ENCODE peak calls at places on chromosomes 2 and 18, in six cellular contexts. One of them, this sample, is unnamed. For H3K27me3, the result is how much of the 10 kb centered on the place peaks cover.

GRCh38 chr2:95359501-95359930 is 43.0 kb upstream of the FAHD2A start:
- DNase-seq in IMR-90: no peak
- DNase-seq in lung: no peak
- DNase-seq in heart left ventricle: no peak
- DNase-seq in bronchial epithelial cell: no peak
- DNase-seq in transverse colon: no peak
- DNase-seq in this sample: no peak

GRCh38 chr2:15521782-15522181 is 39.4 kb downstream of the NBAS start:
- DNase-seq in IMR-90: peak
- DNase-seq in lung: no peak
- DNase-seq in heart left ventricle: no peak
- DNase-seq in bronchial epithelial cell: no peak
- DNase-seq in transverse colon: no peak
- DNase-seq in this sample: no peak

GRCh38 chr2:5111581-5111980 is 580.6 kb upstream of the SOX11 start:
- DNase-seq in IMR-90: no peak
- DNase-seq in lung: no peak
- DNase-seq in heart left ventricle: no peak
- DNase-seq in bronchial epithelial cell: no peak
- DNase-seq in transverse colon: no peak
- DNase-seq in this sample: no peak

GRCh38 chr18:55321268-55322175 is 266.5 kb downstream of the TCF4 start:
- DNase-seq in IMR-90: peak
- DNase-seq in lung: peak
- DNase-seq in heart left ventricle: peak
- DNase-seq in bronchial epithelial cell: peak
- DNase-seq in transverse colon: peak
- DNase-seq in this sample: no peak

GRCh38 chr18:57435851-57436192 is 648 bp downstream of the ONECUT2 start:
- DNase-seq in IMR-90: no peak
- DNase-seq in lung: no peak
- DNase-seq in heart left ventricle: no peak
- DNase-seq in bronchial epithelial cell: no peak
- DNase-seq in transverse colon: no peak
- DNase-seq in this sample: no peak

GRCh38 chr2:105678346-105678745 is 66.4 kb upstream of the NCK2 start:
- DNase-seq in IMR-90: no peak
- DNase-seq in lung: no peak
- DNase-seq in heart left ventricle: no peak
- DNase-seq in bronchial epithelial cell: peak
- DNase-seq in transverse colon: no peak
- DNase-seq in this sample: no peak

GRCh38 chr18:41389936-41390667 is 564.9 kb upstream of the PIK3C3 start:
- DNase-seq in IMR-90: no peak
- DNase-seq in lung: no peak
- DNase-seq in heart left ventricle: no peak
- DNase-seq in bronchial epithelial cell: peak
- DNase-seq in transverse colon: no peak
- DNase-seq in this sample: no peak

GRCh38 chr2:112141623-112142001 is 3.4 kb downstream of the FBLN7 start:
- DNase-seq in IMR-90: no peak
- DNase-seq in lung: no peak
- DNase-seq in heart left ventricle: no peak
- DNase-seq in bronchial epithelial cell: no peak
- DNase-seq in transverse colon: no peak
- DNase-seq in this sample: no peak

GRCh38 chr2:158546412-158547144 is 89.8 kb downstream of the PKP4 start:
- DNase-seq in IMR-90: no peak
- DNase-seq in lung: no peak
- DNase-seq in heart left ventricle: no peak
- DNase-seq in bronchial epithelial cell: no peak
- DNase-seq in transverse colon: no peak
- DNase-seq in this sample: no peak

GRCh38 chr2:64338910-64339500 is 115.0 kb upstream of the LGALSL start:
- DNase-seq in IMR-90: no peak
- DNase-seq in lung: no peak
- DNase-seq in heart left ventricle: no peak
- DNase-seq in bronchial epithelial cell: peak
- DNase-seq in transverse colon: no peak
- DNase-seq in this sample: no peak

GRCh38 chr18:36187138-36187825 is at the start of gene MOCOS:
- DNase-seq in IMR-90: peak
- DNase-seq in lung: peak
- DNase-seq in heart left ventricle: peak
- DNase-seq in bronchial epithelial cell: peak
- DNase-seq in transverse colon: peak
- DNase-seq in this sample: peak

GRCh38 chr18:45562567-45563479 is 52.5 kb upstream of the SLC14A2 start:
- DNase-seq in IMR-90: no peak
- DNase-seq in lung: no peak
- DNase-seq in heart left ventricle: peak
- DNase-seq in bronchial epithelial cell: no peak
- DNase-seq in transverse colon: peak
- DNase-seq in this sample: no peak

GRCh38 chr2:7837232-7837760 is 844.6 kb upstream of the ID2 start:
- DNase-seq in IMR-90: no peak
- DNase-seq in lung: no peak
- DNase-seq in heart left ventricle: no peak
- DNase-seq in bronchial epithelial cell: no peak
- DNase-seq in transverse colon: no peak
- DNase-seq in this sample: no peak

GRCh38 chr2:76572981-76573380 is 862.3 kb upstream of the GCFC2 start:
- DNase-seq in IMR-90: no peak
- DNase-seq in lung: no peak
- DNase-seq in heart left ventricle: no peak
- DNase-seq in bronchial epithelial cell: no peak
- DNase-seq in transverse colon: no peak
- DNase-seq in this sample: no peak

GRCh38 chr2:230713331-230714121 is 884 bp downstream of the CAB39 start:
- DNase-seq in IMR-90: no peak
- DNase-seq in lung: peak
- DNase-seq in heart left ventricle: peak
- DNase-seq in bronchial epithelial cell: no peak
- DNase-seq in transverse colon: peak
- DNase-seq in this sample: no peak

GRCh38 chr2:30201990-30202389 is 29.3 kb upstream of the LBH start:
- DNase-seq in IMR-90: peak
- DNase-seq in lung: no peak
- DNase-seq in heart left ventricle: peak
- DNase-seq in bronchial epithelial cell: no peak
- DNase-seq in transverse colon: no peak
- DNase-seq in this sample: no peak

GRCh38 chr2:181438298-181438697 is 18.9 kb upstream of the ITGA4 start:
- DNase-seq in IMR-90: no peak
- DNase-seq in lung: no peak
- DNase-seq in heart left ventricle: no peak
- DNase-seq in bronchial epithelial cell: peak
- DNase-seq in transverse colon: peak
- DNase-seq in this sample: no peak

GRCh38 chr2:180625006-180625844 is 355.2 kb upstream of the UBE2E3 start:
- DNase-seq in IMR-90: peak
- DNase-seq in lung: no peak
- DNase-seq in heart left ventricle: no peak
- DNase-seq in bronchial epithelial cell: peak
- DNase-seq in transverse colon: no peak
- DNase-seq in this sample: peak

GRCh38 chr18:43170586-43170985 is 55.1 kb upstream of the RIT2 start:
- DNase-seq in IMR-90: no peak
- DNase-seq in lung: no peak
- DNase-seq in heart left ventricle: no peak
- DNase-seq in bronchial epithelial cell: no peak
- DNase-seq in transverse colon: no peak
- DNase-seq in this sample: no peak

GRCh38 chr18:63953811-63954210 is 4.7 kb downstream of the HMSD start:
- DNase-seq in IMR-90: no peak
- DNase-seq in lung: no peak
- DNase-seq in heart left ventricle: no peak
- DNase-seq in bronchial epithelial cell: no peak
- DNase-seq in transverse colon: no peak
- DNase-seq in this sample: no peak

GRCh38 chr2:8146329-8147048 is 535.4 kb upstream of the ID2 start:
- DNase-seq in IMR-90: no peak
- DNase-seq in lung: no peak
- DNase-seq in heart left ventricle: no peak
- DNase-seq in bronchial epithelial cell: no peak
- DNase-seq in transverse colon: peak
- DNase-seq in this sample: no peak

GRCh38 chr2:127416486-127417001 is 1.7 kb upstream of the PROC start:
- DNase-seq in IMR-90: no peak
- DNase-seq in lung: no peak
- DNase-seq in heart left ventricle: no peak
- DNase-seq in bronchial epithelial cell: peak
- DNase-seq in transverse colon: no peak
- DNase-seq in this sample: no peak

GRCh38 chr2:25920326-25920725 is 42.0 kb upstream of the ASXL2 start:
- DNase-seq in IMR-90: peak
- DNase-seq in lung: no peak
- DNase-seq in heart left ventricle: no peak
- DNase-seq in bronchial epithelial cell: no peak
- DNase-seq in transverse colon: no peak
- DNase-seq in this sample: no peak

GRCh38 chr2:7952046-7952445 is 729.8 kb upstream of the ID2 start:
- DNase-seq in IMR-90: no peak
- DNase-seq in lung: no peak
- DNase-seq in heart left ventricle: no peak
- DNase-seq in bronchial epithelial cell: no peak
- DNase-seq in transverse colon: no peak
- DNase-seq in this sample: no peak

GRCh38 chr2:26477126-26477910 is 606 bp downstream of the OTOF start:
- DNase-seq in IMR-90: no peak
- DNase-seq in lung: no peak
- DNase-seq in heart left ventricle: no peak
- DNase-seq in bronchial epithelial cell: no peak
- DNase-seq in transverse colon: no peak
- DNase-seq in this sample: no peak

GRCh38 chr2:191845876-191846786 is 757 bp downstream of the CAVIN2 start:
- DNase-seq in IMR-90: no peak
- DNase-seq in lung: peak
- DNase-seq in heart left ventricle: peak
- DNase-seq in bronchial epithelial cell: no peak
- DNase-seq in transverse colon: no peak
- DNase-seq in this sample: no peak

GRCh38 chr2:667332-668000 is 9.7 kb downstream of the TMEM18 start:
- DNase-seq in IMR-90: peak
- DNase-seq in lung: no peak
- DNase-seq in heart left ventricle: no peak
- DNase-seq in bronchial epithelial cell: peak
- DNase-seq in transverse colon: no peak
- DNase-seq in this sample: peak

DNA sequence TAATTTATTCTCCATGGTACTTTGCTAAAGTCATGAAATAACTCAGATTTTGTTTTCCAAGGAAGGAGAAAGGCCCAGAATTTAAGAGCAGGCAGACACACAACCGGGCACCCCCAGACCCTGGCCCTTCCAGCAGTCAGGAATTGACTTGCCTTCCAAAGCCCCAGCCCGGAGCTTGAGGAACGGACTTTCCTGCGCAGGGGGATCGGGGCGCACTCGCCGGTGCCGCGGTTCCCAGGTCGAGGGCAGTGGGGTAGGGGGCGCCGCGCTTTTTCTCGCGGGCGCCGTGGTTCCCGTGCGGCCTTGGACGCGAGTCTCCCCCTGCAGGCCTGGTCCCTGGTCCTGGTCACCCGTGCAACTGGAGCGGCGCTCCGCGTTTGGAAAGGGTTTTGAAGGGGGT is 1.2 kb downstream of the ZNF236 start:
- DNase-seq in IMR-90: peak
- DNase-seq in lung: no peak
- DNase-seq in heart left ventricle: no peak
- DNase-seq in bronchial epithelial cell: no peak
- DNase-seq in transverse colon: peak
- DNase-seq in this sample: no peak
- H3K4me3 ChIP-seq in IMR-90: peak
- H3K4me3 ChIP-seq in lung: peak
- H3K4me3 ChIP-seq in heart left ventricle: peak
- H3K4me3 ChIP-seq in bronchial epithelial cell: peak
- H3K4me3 ChIP-seq in transverse colon: peak
- H3K4me3 ChIP-seq in this sample: peak

DNA sequence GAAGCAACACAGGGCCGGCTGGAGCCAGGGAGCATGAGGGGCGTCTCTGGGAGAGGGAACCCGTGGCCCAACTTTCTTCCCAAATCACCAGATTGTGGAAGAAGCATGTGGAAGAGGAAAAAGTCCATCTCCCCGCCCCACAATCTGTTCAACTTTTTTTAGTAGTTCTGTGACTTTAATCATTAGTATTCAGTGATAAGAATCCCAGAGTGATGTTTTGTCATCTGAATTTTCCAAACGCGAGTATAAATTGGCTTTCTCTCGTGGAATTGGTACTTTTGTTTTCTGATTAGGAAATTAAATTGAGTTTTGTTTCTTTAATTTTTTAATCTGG is 134.9 kb upstream of the EPC2 start:
- DNase-seq in IMR-90: no peak
- DNase-seq in lung: no peak
- DNase-seq in heart left ventricle: no peak
- DNase-seq in bronchial epithelial cell: no peak
- DNase-seq in transverse colon: no peak
- DNase-seq in this sample: no peak
- TF ChIP-seq CTCF in IMR-90: no peak
- TF ChIP-seq CTCF in lung: no peak
- TF ChIP-seq CTCF in heart left ventricle: no peak
- TF ChIP-seq CTCF in bronchial epithelial cell: no peak
- TF ChIP-seq CTCF in transverse colon: no peak
- TF ChIP-seq CTCF in this sample: no peak

GRCh38 chr18:49563130-49563540 is 1.3 kb downstream of the LIPG start:
- DNase-seq in IMR-90: no peak
- DNase-seq in lung: no peak
- DNase-seq in heart left ventricle: no peak
- DNase-seq in bronchial epithelial cell: peak
- DNase-seq in transverse colon: no peak
- DNase-seq in this sample: no peak
- H3K27me3 ChIP-seq in IMR-90: half or more
- H3K27me3 ChIP-seq in lung: under half
- H3K27me3 ChIP-seq in heart left ventricle: half or more
- H3K27me3 ChIP-seq in bronchial epithelial cell: under half
- H3K27me3 ChIP-seq in transverse colon: under half
- H3K27me3 ChIP-seq in this sample: under half

GRCh38 chr2:86102157-86102556 is 3.5 kb downstream of the POLR1A start:
- DNase-seq in IMR-90: no peak
- DNase-seq in lung: no peak
- DNase-seq in heart left ventricle: no peak
- DNase-seq in bronchial epithelial cell: no peak
- DNase-seq in transverse colon: no peak
- DNase-seq in this sample: no peak
- H3K4me3 ChIP-seq in IMR-90: no peak
- H3K4me3 ChIP-seq in lung: no peak
- H3K4me3 ChIP-seq in heart left ventricle: no peak
- H3K4me3 ChIP-seq in bronchial epithelial cell: no peak
- H3K4me3 ChIP-seq in transverse colon: no peak
- H3K4me3 ChIP-seq in this sample: no peak

DNA sequence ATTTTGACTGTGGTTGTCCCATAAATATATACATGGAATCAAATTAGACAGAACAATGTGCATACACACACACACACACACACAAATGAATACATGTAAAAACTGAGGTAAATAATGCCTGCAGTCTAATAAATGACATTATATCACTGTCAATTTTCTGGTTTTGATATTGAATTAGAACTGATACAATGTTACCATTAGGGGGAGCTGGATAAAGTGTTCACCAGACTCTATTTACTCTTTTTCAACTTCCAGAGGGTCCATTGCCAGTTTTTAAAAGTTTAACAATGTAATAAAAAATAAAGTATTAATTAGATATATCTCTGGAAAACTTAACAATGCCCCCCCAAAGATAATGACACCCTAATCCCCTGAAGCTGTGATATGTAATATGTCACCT is 1666.8 kb upstream of the TMEFF2 start:
- DNase-seq in IMR-90: no peak
- DNase-seq in lung: no peak
- DNase-seq in heart left ventricle: no peak
- DNase-seq in bronchial epithelial cell: no peak
- DNase-seq in transverse colon: no peak
- DNase-seq in this sample: no peak
- TF ChIP-seq CTCF in IMR-90: no peak
- TF ChIP-seq CTCF in lung: no peak
- TF ChIP-seq CTCF in heart left ventricle: no peak
- TF ChIP-seq CTCF in bronchial epithelial cell: no peak
- TF ChIP-seq CTCF in transverse colon: no peak
- TF ChIP-seq CTCF in this sample: no peak